ENCODE peak calls at places on chromosomes 3 and 15, in five cellular contexts. M is neural crest cell; X is HL-60; A is fibroblast of mammary gland; I is stimulated activated CD8-positive, alpha-beta memory T cell treated with anti-CD3 and anti-CD28 coated beads, Interleukin-12 subunit alpha, Interleukin-12 subunit beta, amount 100 ng/mL, for 1 hour. B is an unnamed sample.

GRCh38 chr3:30576946-30577345 is 29.5 kb upstream of the TGFBR2 start:
- DNase-seq in M (no peak), X (no peak), I (no peak), A (peak), B (no peak)

GRCh38 chr3:15097889-15098288 is 1.1 kb downstream of the RBSN start:
- DNase-seq in A (no peak), I (no peak), X (peak), M (no peak), B (no peak)

GRCh38 chr3:52233968-52234367 is 5.0 kb downstream of the TWF2 start:
- DNase-seq in X (no peak), I (no peak), A (no peak), M (no peak), B (no peak)

GRCh38 chr3:140252812-140253656 is 318.0 kb downstream of the CLSTN2 start:
- DNase-seq in M (no peak), I (no peak), A (no peak), X (no peak), B (no peak)

GRCh38 chr3:166837535-166837934 is 542.6 kb downstream of the ZBBX start:
- DNase-seq in M (peak), I (no peak), A (peak), X (peak), B (no peak)

GRCh38 chr3:141089339-141090152 is 38.4 kb downstream of the SPSB4 start:
- DNase-seq in M (no peak), A (no peak), I (no peak), X (no peak), B (no peak)

GRCh38 chr3:127964053-127964452 is 49.0 kb downstream of the KBTBD12 start:
- DNase-seq in A (peak), I (no peak), X (no peak), M (no peak), B (no peak)

GRCh38 chr15:25239471-25240345 is 199.1 kb downstream of the UBE3A start:
- DNase-seq in A (no peak), M (no peak), I (no peak), X (no peak), B (no peak)

GRCh38 chr15:71687902-71688508 is 122.3 kb upstream of the NR2E3 start:
- DNase-seq in M (no peak), A (peak), I (no peak), X (no peak), B (no peak)

GRCh38 chr3:177827517-177828249 is 630.4 kb upstream of the TBL1XR1 start:
- DNase-seq in M (no peak), A (peak), I (no peak), X (no peak), B (no peak)

GRCh38 chr3:179189764-179190163 is 41.6 kb downstream of the PIK3CA start:
- DNase-seq in I (no peak), A (peak), X (no peak), M (no peak), B (no peak)

GRCh38 chr3:29144807-29145206 is 136.1 kb upstream of the RBMS3 start:
- DNase-seq in A (peak), M (no peak), X (no peak), I (no peak), B (no peak)